ENCODE peak calls at places on chromosomes 13 and 19, in five cellular contexts. C is CD8-positive, alpha-beta T cell; G is Peyer's patch; F is A549; V is hepatocyte. K is an unnamed sample. For H3K4me1 and H3K9me3, the result is how much of the 10 kb centered on the place peaks cover.

GRCh38 chr19:53908106-53908932 is 759 bp upstream of the CACNG7 start:
- DNase-seq in F (peak), G (no peak), V (peak), C (peak), K (no peak)

GRCh38 chr13:110234532-110234931 is 72.4 kb downstream of the COL4A1 start:
- DNase-seq in G (no peak), C (no peak), F (no peak), V (no peak), K (no peak)

GRCh38 chr19:49437231-49437630 is 4.1 kb downstream of the SLC17A7 start:
- DNase-seq in F (no peak), V (no peak), C (no peak), G (no peak), K (no peak)

GRCh38 chr13:42883771-42884170 is 102.4 kb downstream of the FAM216B start:
- DNase-seq in F (peak), C (no peak), G (no peak), V (peak), K (peak)

GRCh38 chr13:42925626-42926025 is 66.4 kb downstream of the EPSTI1 start:
- DNase-seq in V (no peak), G (no peak), F (no peak), C (no peak), K (no peak)

GRCh38 chr13:106568225-106569003 is 477 bp upstream of the ARGLU1 start:
- DNase-seq in F (no peak), V (no peak), C (no peak), G (no peak), K (no peak)

GRCh38 chr13:33017410-33017929 is 1.2 kb downstream of the KL start:
- DNase-seq in C (peak), F (peak), G (peak), V (peak), K (no peak)

GRCh38 chr13:114144606-114145244 is 12.3 kb upstream of the RASA3 start:
- DNase-seq in G (no peak), V (no peak), C (no peak), F (no peak), K (no peak)

DNA sequence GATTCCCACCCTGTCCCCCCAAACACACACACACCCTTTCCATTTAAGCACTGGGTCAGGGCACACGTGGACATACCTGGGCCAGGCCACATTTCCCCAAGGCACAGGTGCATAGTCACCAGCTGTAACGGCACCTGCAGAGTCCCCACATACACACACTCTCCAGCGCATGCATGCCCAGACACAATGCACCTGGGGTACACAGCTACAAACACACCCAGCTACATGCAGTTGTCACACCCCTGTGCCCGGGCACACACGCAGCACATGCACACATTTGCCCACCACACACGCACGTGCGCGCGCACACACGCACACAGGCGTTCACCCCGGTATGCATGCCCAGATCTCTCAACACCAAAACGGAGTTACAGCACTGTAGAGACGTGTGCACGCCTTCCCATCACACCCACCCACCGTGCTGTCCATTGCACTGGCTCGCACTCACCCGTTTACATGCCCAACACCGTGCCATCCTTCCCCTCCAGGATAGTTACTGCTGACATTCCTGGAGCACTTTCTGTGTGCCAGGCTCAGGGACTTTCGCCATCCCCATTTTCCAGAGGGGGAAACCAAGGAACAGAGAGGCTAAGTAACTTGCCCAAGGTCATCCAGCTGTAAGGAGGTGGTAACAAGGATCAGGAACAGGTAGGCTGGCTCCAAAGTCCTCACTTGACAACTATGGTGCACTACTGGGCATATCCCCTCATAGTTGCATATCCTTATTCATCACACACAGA is 749 bp upstream of the SHANK1 start:
- DNase-seq in F (no peak), G (no peak), V (no peak), C (no peak), K (no peak)
- H3K27ac ChIP-seq in F (no peak), G (no peak), V (no peak), C (no peak), K (no peak)

DNA sequence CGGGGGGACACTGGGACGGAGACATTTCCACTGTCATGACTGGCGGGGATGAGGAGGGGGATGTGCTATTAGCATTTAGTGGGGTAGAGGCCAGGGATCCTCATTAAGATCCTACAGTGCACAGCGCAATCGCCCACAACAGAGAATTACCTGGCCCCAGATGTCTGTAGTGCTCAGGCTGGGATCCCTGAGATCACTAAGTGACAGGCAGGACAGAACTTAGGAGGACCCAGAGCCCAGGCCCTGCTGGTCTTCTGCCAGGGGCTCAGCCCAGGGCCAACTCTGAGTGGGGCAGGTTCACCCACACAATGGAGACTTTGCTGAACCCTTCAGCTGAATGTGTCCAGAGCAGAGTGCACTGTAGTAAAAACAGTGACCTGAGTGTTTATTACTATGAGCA is 4.6 kb downstream of the RANBP3 start:
- DNase-seq in C (no peak), G (no peak), V (no peak), F (no peak), K (no peak)
- H3K4me1 ChIP-seq in C (half or more), G (half or more), V (under half), F (under half), K (under half)

DNA sequence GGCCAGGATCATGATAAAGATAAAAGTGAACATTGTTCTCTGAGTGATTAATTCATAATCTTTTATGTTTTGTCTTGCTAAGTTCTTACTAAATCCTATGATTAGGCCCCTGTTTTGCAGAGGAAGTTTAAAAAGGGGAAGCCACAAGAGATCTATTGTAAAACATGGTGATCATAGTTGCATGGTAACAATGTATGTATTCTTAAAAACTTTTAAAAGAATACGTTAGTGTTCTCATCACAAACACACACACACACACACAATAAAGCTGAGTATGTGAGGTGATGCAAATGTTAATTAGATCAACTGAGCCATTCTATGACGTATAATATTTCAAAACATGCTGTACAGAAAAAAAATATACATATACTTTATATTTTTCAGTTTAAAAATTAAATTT is 51.2 kb downstream of the MBD3L2B start:
- DNase-seq in V (no peak), G (no peak), C (no peak), F (no peak), K (no peak)
- H3K9me3 ChIP-seq in V (under half), G (under half), C (under half), F (under half), K (under half)

GRCh38 chr19:11092181-11092538 is 2.9 kb downstream of the LDLR start:
- DNase-seq in V (no peak), C (peak), G (no peak), F (peak), K (no peak)
- H3K27ac ChIP-seq in V (peak), C (peak), G (peak), F (peak), K (peak)

DNA sequence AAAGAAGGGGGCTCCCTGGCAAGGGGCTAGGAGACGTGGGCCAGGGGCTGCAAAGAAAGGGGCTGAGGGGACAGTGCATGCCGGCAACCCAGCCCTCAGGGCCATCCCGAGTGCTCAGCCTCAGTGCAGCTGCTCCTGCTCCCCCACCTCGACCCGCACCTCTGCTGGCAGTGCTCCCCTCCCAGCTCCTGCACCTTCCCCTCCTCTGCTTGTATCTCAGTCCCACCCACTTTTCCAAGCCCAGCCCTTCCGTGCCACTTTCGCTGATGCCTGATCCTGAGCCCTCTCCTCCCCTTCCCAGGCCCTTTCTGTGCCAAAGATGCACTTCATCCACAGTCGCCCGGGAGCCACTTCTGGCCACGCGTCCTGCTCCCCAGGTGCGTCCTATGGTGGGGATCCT is 69.9 kb upstream of the KCTD15 start:
- DNase-seq in F (no peak), V (no peak), C (no peak), G (peak), K (no peak)
- H3K4me1 ChIP-seq in F (under half), V (under half), C (under half), G (under half), K (under half)

DNA sequence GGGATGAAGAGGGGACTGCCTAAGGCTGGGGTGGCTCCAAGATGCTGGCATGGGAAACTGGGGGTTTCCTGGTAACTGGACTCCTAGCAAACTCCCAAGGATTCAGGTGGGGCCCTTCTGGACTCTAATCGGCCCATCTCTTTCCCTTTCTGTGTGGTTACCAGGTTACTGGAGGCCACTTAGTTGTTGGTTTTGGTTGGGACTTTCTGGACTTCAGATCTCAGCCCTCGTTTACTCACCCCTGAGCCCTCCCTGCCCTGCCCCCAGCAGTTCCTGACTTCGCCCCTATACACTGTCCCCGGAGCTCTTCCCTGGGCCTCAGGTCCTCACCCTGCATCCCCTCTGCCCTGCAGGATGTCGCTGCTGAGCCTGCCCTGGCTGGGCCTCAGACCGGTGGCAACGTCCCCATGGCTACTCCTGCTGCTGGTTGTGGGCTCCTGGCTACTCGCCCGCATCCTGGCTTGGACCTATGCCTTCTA is 328 bp downstream of the CYP4F12 start:
- DNase-seq in V (no peak), C (no peak), G (peak), F (peak), K (peak)
- H3K9me3 ChIP-seq in V (under half), C (under half), G (under half), F (under half), K (under half)

GRCh38 chr19:40581531-40581930 is 4.9 kb downstream of the SHKBP1 start:
- DNase-seq in F (no peak), C (no peak), V (no peak), G (no peak), K (no peak)
- H3K27ac ChIP-seq in F (no peak), C (no peak), V (no peak), G (no peak), K (no peak)

DNA sequence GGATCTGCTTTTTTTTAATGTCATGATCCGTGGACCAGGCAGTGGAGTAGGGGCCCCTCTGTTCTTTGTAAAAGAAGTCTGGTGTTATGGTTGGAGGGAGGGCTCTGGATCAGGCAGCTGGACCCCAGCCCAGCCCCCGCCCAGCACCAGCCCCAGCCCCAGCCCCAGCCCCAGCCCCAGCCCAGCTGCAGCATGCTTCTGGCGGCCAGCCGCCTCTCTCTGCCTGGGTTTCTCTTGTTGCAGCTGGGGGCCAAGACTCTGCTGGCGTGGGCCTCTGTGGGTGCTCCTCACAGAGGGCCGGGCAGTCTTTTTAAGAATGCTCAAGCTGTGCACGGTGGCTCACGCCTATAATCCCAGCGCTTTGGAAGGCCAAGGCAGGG is 17.9 kb downstream of the DOT1L start:
- DNase-seq in V (no peak), F (no peak), C (no peak), G (no peak), K (no peak)
- H3K4me1 ChIP-seq in V (under half), F (under half), C (under half), G (under half), K (under half)

DNA sequence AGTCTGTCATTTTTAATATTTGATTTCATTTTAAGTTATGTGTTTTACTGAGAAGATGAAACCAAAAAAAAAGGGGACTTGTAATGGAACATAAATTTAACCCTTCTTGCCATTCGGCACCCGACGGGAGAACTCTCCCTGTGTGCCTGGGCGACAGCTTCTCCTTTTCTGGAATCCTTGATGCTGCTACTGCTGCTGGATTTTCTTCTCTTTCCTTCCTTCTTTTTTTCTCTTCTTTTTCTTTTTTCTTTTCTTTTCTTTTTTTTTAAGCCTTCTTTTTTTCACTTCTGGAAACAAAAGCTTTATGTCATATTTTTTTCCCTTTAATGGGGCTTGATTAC is 11.1 kb upstream of the ZNF536 start:
- DNase-seq in C (no peak), F (no peak), V (no peak), G (no peak), K (no peak)
- H3K9me3 ChIP-seq in C (under half), F (under half), V (under half), G (under half), K (under half)

K was measured in PC-9.